ENCODE peak calls at places on chromosome 17, in nine cellular contexts. Z is heart right ventricle; M is right lobe of liver; Q is SK-N-SH; E is psoas muscle; I is lung; F is CD8-positive, alpha-beta T cell; J is PC-9; K is colonic mucosa. N is an unnamed sample.

GRCh38 chr17:48310748-48311213 is 119.2 kb downstream of the SKAP1 start:
- DNase-seq in Z (no peak), M (no peak), Q (no peak), E (no peak), I (no peak), F (no peak), J (no peak), K (no peak), N (no peak)

GRCh38 chr17:59751955-59752413 is 44.5 kb downstream of the VMP1 start:
- DNase-seq in Z (no peak), M (no peak), Q (no peak), E (no peak), I (no peak), F (no peak), J (no peak), K (no peak), N (no peak)

GRCh38 chr17:64941761-64942160 is 22.5 kb upstream of the LRRC37A3 start:
- DNase-seq in Z (no peak), M (no peak), Q (no peak), E (no peak), I (no peak), F (no peak), J (no peak), K (no peak), N (no peak)

GRCh38 chr17:19876524-19877161 is 8.9 kb upstream of the ULK2 start:
- DNase-seq in Z (peak; percentile 34), M (peak; percentile 54), Q (no peak), E (peak; percentile 71), I (peak; percentile 41), F (peak; percentile 81), J (no peak), K (peak; percentile 26), N (peak; percentile 34)

GRCh38 chr17:60506312-60506711 is 19.7 kb downstream of the APPBP2 start:
- DNase-seq in Z (no peak), M (no peak), Q (no peak), E (no peak), I (no peak), F (no peak), J (no peak), K (no peak), N (no peak)

GRCh38 chr17:64115871-64116534 is 13.9 kb downstream of the ERN1 start:
- DNase-seq in Z (no peak), M (peak; percentile 28), Q (no peak), E (no peak), I (no peak), F (no peak), J (no peak), K (no peak), N (no peak)

GRCh38 chr17:27959382-27959709 is 66.2 kb upstream of the LYRM9 start:
- DNase-seq in Z (no peak), M (no peak), Q (no peak), E (no peak), I (no peak), F (no peak), J (no peak), K (no peak), N (no peak)

GRCh38 chr17:43855061-43855460 is 8.1 kb downstream of the CD300LG start:
- DNase-seq in Z (no peak), M (peak; percentile 24), Q (no peak), E (no peak), I (no peak), F (no peak), J (no peak), K (no peak), N (no peak)

GRCh38 chr17:77865716-77866115 is 92.8 kb upstream of the TNRC6C start:
- DNase-seq in Z (no peak), M (no peak), Q (no peak), E (no peak), I (no peak), F (no peak), J (no peak), K (no peak), N (no peak)

GRCh38 chr17:50834786-50835562 is 412 bp upstream of the WFIKKN2 start:
- DNase-seq in Z (no peak), M (no peak), Q (no peak), E (no peak), I (no peak), F (no peak), J (no peak), K (no peak), N (peak; percentile 43)

GRCh38 chr17:37358098-37358829 is 17.5 kb upstream of the C17orf78 start:
- DNase-seq in Z (peak; percentile 44), M (peak; percentile 65), Q (peak; percentile 84), E (peak; percentile 65), I (peak; percentile 56), F (peak; percentile 52), J (peak; percentile 62), K (peak; percentile 67), N (peak; percentile 76)

GRCh38 chr17:82463391-82463790 is 4.8 kb downstream of the NARF start:
- DNase-seq in Z (no peak), M (no peak), Q (no peak), E (peak; percentile 38), I (no peak), F (no peak), J (no peak), K (no peak), N (no peak)

GRCh38 chr17:82464567-82464929 is 6.0 kb downstream of the NARF start:
- DNase-seq in Z (no peak), M (no peak), Q (no peak), E (peak; percentile 27), I (no peak), F (no peak), J (no peak), K (no peak), N (no peak)

GRCh38 chr17:82465023-82465603 is 6.6 kb downstream of the NARF start:
- DNase-seq in Z (no peak), M (no peak), Q (no peak), E (peak; percentile 28), I (no peak), F (no peak), J (no peak), K (no peak), N (no peak)

GRCh38 chr17:82461827-82462524 is 3.4 kb downstream of the NARF start:
- DNase-seq in Z (no peak), M (no peak), Q (no peak), E (peak; percentile 38), I (no peak), F (no peak), J (peak; percentile 71), K (no peak), N (no peak)

DNA sequence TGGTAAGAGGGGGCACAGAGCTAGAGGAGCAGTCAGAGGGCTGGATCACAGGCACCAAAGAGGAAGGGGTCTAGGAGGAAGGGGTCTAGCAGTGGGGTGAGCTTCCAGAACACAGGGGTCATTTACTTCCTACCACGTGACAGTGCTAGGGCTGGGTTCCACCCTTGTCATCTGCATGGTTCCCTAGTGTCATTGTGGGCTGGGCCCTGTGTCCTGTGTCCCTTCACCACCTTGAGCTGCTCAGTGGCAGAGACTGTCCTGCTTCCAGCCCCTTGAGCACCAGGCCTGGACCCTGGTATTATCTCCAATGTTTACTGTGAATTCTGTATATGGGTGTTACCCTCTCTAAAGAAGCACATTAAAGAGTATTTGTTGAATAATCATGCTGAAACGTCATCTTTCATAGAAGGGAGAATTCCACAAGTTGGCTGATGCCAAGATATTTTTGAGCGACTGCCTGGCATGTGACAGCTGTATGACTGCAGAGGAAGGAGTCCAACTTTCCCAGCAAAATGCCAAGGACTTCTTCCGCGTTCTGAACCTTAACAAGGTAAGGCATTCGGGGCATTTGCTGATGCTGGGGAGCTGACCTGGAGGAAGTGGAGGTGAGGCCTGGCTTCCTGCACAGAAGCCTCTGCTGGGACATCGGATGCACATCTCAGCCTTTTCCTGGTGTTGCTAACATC is 5.5 kb downstream of the NARF start:
- DNase-seq in Z (no peak), M (no peak), Q (no peak), E (peak; percentile 19), I (no peak), F (no peak), J (no peak), K (no peak), N (no peak)
- H3K36me3 ChIP-seq in Z (peaks cover 86% of the 10 kb centered on the region), M (peaks cover 3% of the 10 kb centered on the region), Q (peaks cover 51% of the 10 kb centered on the region), E (peaks cover 92% of the 10 kb centered on the region), I (peaks cover 39% of the 10 kb centered on the region), F (peaks cover 35% of the 10 kb centered on the region), J (no peaks in the 10 kb centered on the region), K (peaks cover 8% of the 10 kb centered on the region), N (no peaks in the 10 kb centered on the region)

DNA sequence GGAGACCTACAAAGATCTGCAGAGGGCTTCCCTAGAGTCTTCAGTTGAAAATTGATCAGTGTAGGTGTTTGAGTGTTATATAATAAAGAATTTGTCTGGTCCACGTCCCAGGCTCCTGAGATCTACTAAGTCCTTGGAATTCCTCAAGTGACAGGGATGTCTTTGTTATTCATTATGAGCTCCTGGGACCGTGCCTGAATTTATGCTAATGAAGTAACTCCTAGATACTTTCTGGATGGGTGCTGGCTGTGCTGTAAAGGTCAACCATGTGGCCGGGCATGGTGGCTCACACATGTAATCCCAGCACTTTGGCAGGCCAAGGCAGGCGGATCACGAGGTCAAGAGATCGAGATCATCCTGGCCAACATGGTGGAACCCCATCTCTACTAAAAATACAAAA is 43.7 kb downstream of the CDC27 start:
- DNase-seq in Z (no peak), M (no peak), Q (no peak), E (no peak), I (no peak), F (no peak), J (no peak), K (no peak), N (no peak)
- H3K36me3 ChIP-seq in Z (peaks cover 98% of the 10 kb centered on the region), M (no peaks in the 10 kb centered on the region), Q (peaks cover 96% of the 10 kb centered on the region), E (peaks cover 97% of the 10 kb centered on the region), I (peaks cover 13% of the 10 kb centered on the region), F (peaks cover 18% of the 10 kb centered on the region), J (peaks cover 57% of the 10 kb centered on the region), K (peaks cover 6% of the 10 kb centered on the region), N (no peaks in the 10 kb centered on the region)

GRCh38 chr17:57113656-57114055 is 28.6 kb downstream of the AKAP1 start:
- DNase-seq in Z (no peak), M (no peak), Q (no peak), E (no peak), I (no peak), F (no peak), J (no peak), K (no peak), N (no peak)

GRCh38 chr17:57115377-57115776 is 30.3 kb downstream of the AKAP1 start:
- DNase-seq in Z (no peak), M (no peak), Q (no peak), E (no peak), I (no peak), F (no peak), J (no peak), K (no peak), N (no peak)

GRCh38 chr17:57114085-57114673 is 29.1 kb downstream of the AKAP1 start:
- DNase-seq in Z (peak; percentile 31), M (peak; percentile 59), Q (peak; percentile 88), E (peak; percentile 78), I (no peak), F (peak; percentile 81), J (peak; percentile 43), K (peak; percentile 66), N (peak; percentile 45)

GRCh38 chr17:57117798-57118197 is 32.8 kb downstream of the AKAP1 start:
- DNase-seq in Z (no peak), M (no peak), Q (no peak), E (no peak), I (no peak), F (no peak), J (no peak), K (no peak), N (no peak)

GRCh38 chr17:57115916-57116315 is 30.9 kb downstream of the AKAP1 start:
- DNase-seq in Z (no peak), M (no peak), Q (no peak), E (no peak), I (no peak), F (no peak), J (no peak), K (no peak), N (no peak)
- H3K36me3 ChIP-seq in Z (peaks cover 82% of the 10 kb centered on the region), M (peaks cover 2% of the 10 kb centered on the region), Q (peaks cover 5% of the 10 kb centered on the region), E (peaks cover 93% of the 10 kb centered on the region), I (peaks cover 56% of the 10 kb centered on the region), F (peaks cover 49% of the 10 kb centered on the region), J (peaks cover 32% of the 10 kb centered on the region), K (peaks cover 30% of the 10 kb centered on the region), N (peaks cover 64% of the 10 kb centered on the region)

GRCh38 chr17:57630736-57631135 is 114.4 kb downstream of the CCDC182 start:
- DNase-seq in Z (no peak), M (no peak), Q (no peak), E (peak; percentile 33), I (no peak), F (no peak), J (no peak), K (no peak), N (no peak)
- H3K36me3 ChIP-seq in Z (peaks cover 26% of the 10 kb centered on the region), M (no peaks in the 10 kb centered on the region), Q (no peaks in the 10 kb centered on the region), E (peaks cover 40% of the 10 kb centered on the region), I (peaks cover 1% of the 10 kb centered on the region), F (no peaks in the 10 kb centered on the region), J (no peaks in the 10 kb centered on the region), K (no peaks in the 10 kb centered on the region), N (no peaks in the 10 kb centered on the region)

N was measured in adrenal gland.